ENCODE peak calls at places on chromosomes 13 and 19, in eight cellular contexts. O, Y, V, L, R, U, C and G are unnamed samples.

GRCh38 chr13:110331362-110331761 is 24.3 kb downstream of the COL4A2 start:
- DNase-seq in Y (no peak), C (no peak), L (no peak), U (no peak), O (peak), R (no peak), V (peak), G (no peak)

GRCh38 chr19:11166281-11167142 is 10.9 kb upstream of the SPC24 start:
- DNase-seq in Y (no peak), U (no peak), L (no peak), R (no peak), V (peak), O (no peak), C (no peak), G (no peak)

GRCh38 chr19:2719232-2719735 is 1.9 kb downstream of the DIRAS1 start:
- DNase-seq in C (no peak), L (no peak), Y (no peak), O (no peak), U (no peak), V (no peak), R (no peak), G (no peak)

GRCh38 chr13:113901231-113901630 is 37.4 kb upstream of the GAS6 start:
- DNase-seq in V (peak), O (peak), U (no peak), R (no peak), L (no peak), Y (no peak), C (no peak), G (no peak)

GRCh38 chr19:40305403-40305802 is 20.3 kb upstream of the AKT2 start:
- DNase-seq in C (peak), V (peak), L (peak), U (peak), Y (peak), O (peak), R (peak), G (peak)

GRCh38 chr19:50349277-50350057 is 16.0 kb downstream of the NAPSA start:
- DNase-seq in U (no peak), L (no peak), O (no peak), V (no peak), C (no peak), R (no peak), Y (no peak), G (no peak)

GRCh38 chr19:41774515-41774980 is 19.2 kb downstream of the CEACAM6 start:
- DNase-seq in L (no peak), U (no peak), Y (peak), O (no peak), C (no peak), R (peak), V (no peak), G (peak)

GRCh38 chr19:41186971-41187883 is 5.8 kb upstream of the CYP2S1 start:
- DNase-seq in L (no peak), O (no peak), C (no peak), V (no peak), R (no peak), U (no peak), Y (no peak), G (no peak)

GRCh38 chr13:107025991-107026390 is 458.1 kb upstream of the ARGLU1 start:
- DNase-seq in C (no peak), L (no peak), Y (no peak), U (no peak), O (peak), V (no peak), R (peak), G (peak)

GRCh38 chr13:33251131-33251629 is 34.4 kb downstream of the STARD13 start:
- DNase-seq in O (no peak), U (no peak), V (no peak), R (no peak), Y (no peak), C (no peak), L (no peak), G (peak)

GRCh38 chr19:5030822-5031221 is 61.9 kb downstream of the KDM4B start:
- DNase-seq in R (no peak), O (no peak), Y (no peak), V (no peak), L (no peak), C (no peak), U (no peak), G (no peak)

GRCh38 chr19:39433480-39434079 is 2.2 kb downstream of the RPS16 start:
- DNase-seq in Y (peak), C (no peak), R (no peak), U (no peak), L (no peak), O (no peak), V (no peak), G (no peak)

GRCh38 chr19:17762505-17763229 is 11.4 kb downstream of the FCHO1 start:
- DNase-seq in L (no peak), Y (peak), V (no peak), U (peak), R (no peak), C (no peak), O (no peak), G (no peak)

GRCh38 chr13:26515721-26516120 is 41.8 kb upstream of the WASF3 start:
- DNase-seq in U (peak), L (no peak), C (no peak), V (no peak), O (no peak), R (no peak), Y (no peak), G (no peak)

GRCh38 chr13:47279956-47280355 is 383.1 kb upstream of the HTR2A start:
- DNase-seq in O (no peak), V (no peak), C (no peak), L (no peak), R (no peak), U (no peak), Y (no peak), G (no peak)

GRCh38 chr19:10110076-10110971 is 1.2 kb upstream of the P2RY11 start:
- DNase-seq in U (no peak), Y (no peak), C (no peak), V (no peak), O (no peak), L (no peak), R (no peak), G (no peak)

GRCh38 chr19:35030257-35031071 is at the start of gene SCN1B:
- DNase-seq in R (peak), L (peak), O (peak), C (no peak), V (peak), Y (peak), U (peak), G (peak)

GRCh38 chr13:88979465-88980180 is 1308.5 kb downstream of the SLITRK5 start:
- DNase-seq in Y (no peak), C (no peak), U (no peak), O (no peak), L (no peak), R (no peak), V (no peak), G (no peak)

GRCh38 chr19:50467566-50467965 is 8.7 kb upstream of the EMC10 start:
- DNase-seq in O (no peak), R (no peak), C (no peak), V (no peak), L (no peak), U (no peak), Y (no peak), G (no peak)

GRCh38 chr19:15672580-15673175 is at the start of gene CYP4F12:
- DNase-seq in O (peak), Y (peak), R (peak), U (no peak), L (no peak), C (no peak), V (peak), G (peak)

GRCh38 chr19:4701557-4701956 is 22.1 kb downstream of the DPP9 start:
- DNase-seq in O (no peak), C (no peak), U (no peak), Y (no peak), V (no peak), L (no peak), R (peak), G (no peak)

GRCh38 chr13:57653229-57653994 is 21.9 kb downstream of the PCDH17 start:
- DNase-seq in O (no peak), U (no peak), V (no peak), Y (no peak), C (no peak), L (no peak), R (no peak), G (no peak)

GRCh38 chr13:101520672-101521071 is 68.2 kb downstream of the ITGBL1 start:
- DNase-seq in Y (no peak), L (no peak), V (no peak), O (no peak), C (no peak), R (no peak), U (peak), G (peak)

GRCh38 chr19:21699197-21699596 is 68.2 kb downstream of the ZNF100 start:
- DNase-seq in O (no peak), Y (no peak), U (no peak), R (no peak), V (no peak), L (no peak), C (no peak), G (no peak)

GRCh38 chr13:80029170-80029569 is 311.8 kb downstream of the SPRY2 start:
- DNase-seq in V (no peak), O (no peak), C (no peak), Y (no peak), R (no peak), U (no peak), L (no peak), G (no peak)

GRCh38 chr13:97879646-97880297 is 73.7 kb upstream of the IPO5 start:
- DNase-seq in R (no peak), C (no peak), U (no peak), L (no peak), O (no peak), V (no peak), Y (peak), G (peak)

GRCh38 chr13:46751811-46752635 is 44.9 kb downstream of the ESD start:
- DNase-seq in U (peak), Y (no peak), V (no peak), C (no peak), R (peak), O (no peak), L (peak), G (no peak)

GRCh38 chr13:83057119-83057518 is 825.2 kb downstream of the SLITRK1 start:
- DNase-seq in C (no peak), Y (no peak), V (no peak), L (no peak), U (no peak), R (no peak), O (no peak), G (no peak)

GRCh38 chr13:113806104-113806471 is 47.1 kb downstream of the TMEM255B start:
- DNase-seq in V (no peak), U (no peak), R (no peak), O (no peak), Y (no peak), L (no peak), C (no peak), G (no peak)

GRCh38 chr19:46736544-46737274 is 9.1 kb upstream of the FKRP start:
- DNase-seq in L (no peak), C (no peak), R (no peak), V (no peak), U (peak), O (no peak), Y (no peak), G (no peak)

GRCh38 chr19:4606921-4607678 is 32.2 kb upstream of the TNFAIP8L1 start:
- DNase-seq in C (no peak), O (no peak), U (peak), Y (no peak), R (no peak), L (no peak), V (peak), G (no peak)

GRCh38 chr13:41130356-41130755 is 2.2 kb downstream of the KBTBD6 start:
- DNase-seq in L (no peak), V (no peak), O (no peak), C (no peak), Y (no peak), U (no peak), R (no peak), G (no peak)

GRCh38 chr19:18332917-18333530 is 7.4 kb upstream of the PGPEP1 start:
- DNase-seq in R (no peak), O (no peak), C (no peak), V (no peak), L (no peak), U (no peak), Y (no peak), G (no peak)

GRCh38 chr13:59996461-59996860 is 167.3 kb downstream of the DIAPH3 start:
- DNase-seq in O (no peak), C (no peak), U (no peak), Y (no peak), R (no peak), L (no peak), V (no peak), G (no peak)

GRCh38 chr19:35868823-35869326 is 501 bp downstream of the APLP1 start:
- DNase-seq in V (no peak), R (no peak), U (no peak), C (no peak), O (no peak), Y (no peak), L (no peak), G (no peak)

GRCh38 chr19:35879770-35880317 is 11.5 kb downstream of the APLP1 start:
- DNase-seq in C (peak), V (peak), O (peak), L (no peak), U (peak), R (peak), Y (peak), G (peak)

GRCh38 chr19:15863272-15863671 is 34.6 kb downstream of the CYP4F2 start:
- DNase-seq in U (no peak), Y (no peak), C (no peak), O (peak), R (no peak), V (no peak), L (no peak), G (peak)

GRCh38 chr19:29105629-29106352 is 107.2 kb downstream of the UQCRFS1 start:
- DNase-seq in O (no peak), C (no peak), R (no peak), U (peak), L (no peak), Y (no peak), V (peak), G (no peak)

GRCh38 chr13:31374682-31375081 is 174.9 kb downstream of the B3GLCT start:
- DNase-seq in Y (no peak), R (no peak), V (no peak), L (no peak), C (no peak), U (peak), O (no peak), G (no peak)

GRCh38 chr13:31372454-31372853 is 172.7 kb downstream of the B3GLCT start:
- DNase-seq in O (no peak), C (no peak), U (no peak), V (no peak), L (no peak), Y (no peak), R (no peak), G (no peak)

GRCh38 chr13:31380728-31381127 is 181.0 kb downstream of the B3GLCT start:
- DNase-seq in Y (no peak), U (peak), V (no peak), O (no peak), C (no peak), R (no peak), L (no peak), G (no peak)

DNA sequence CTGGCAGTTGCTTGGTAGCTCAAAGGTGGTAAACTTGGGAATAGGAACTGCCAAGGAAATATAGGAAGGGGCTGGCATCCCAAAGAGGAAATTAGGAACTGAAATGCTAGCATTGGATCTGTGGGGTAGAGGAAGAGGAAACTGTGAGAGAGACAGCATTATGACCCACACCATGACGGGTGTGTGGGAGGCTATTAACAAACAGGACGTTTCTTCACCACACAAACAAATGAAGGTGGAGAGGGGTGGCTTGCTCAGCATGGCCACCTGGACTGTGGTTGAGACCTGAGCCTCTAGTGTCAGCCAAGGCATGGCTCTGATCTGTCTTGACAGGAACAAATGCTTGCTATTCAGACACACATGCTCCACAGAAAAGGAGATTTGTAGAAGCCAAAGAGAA is 178.2 kb downstream of the B3GLCT start:
- DNase-seq in U (no peak), Y (no peak), V (no peak), C (no peak), R (no peak), L (no peak), O (no peak), G (peak)
- H3K27ac ChIP-seq in U (no peak), Y (no peak), V (no peak), C (no peak), R (no peak), L (no peak), O (no peak), G (no peak)

DNA sequence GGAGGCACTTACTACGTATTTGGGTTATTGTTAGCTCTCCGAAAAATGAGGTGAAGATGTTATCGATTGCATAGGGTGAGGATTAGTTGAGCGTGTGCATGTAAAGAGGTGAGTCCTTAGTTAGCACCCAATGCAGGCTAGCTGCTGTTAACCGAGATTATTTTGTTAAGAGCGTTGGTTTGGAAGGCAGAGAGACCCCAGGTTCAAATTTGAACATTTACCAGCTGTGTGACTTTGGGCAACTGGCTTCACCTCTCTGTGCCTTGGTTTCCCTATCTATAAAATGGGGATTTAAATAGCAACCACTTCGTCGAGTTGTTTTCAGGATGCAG is 693 bp downstream of the SIPA1L3 start:
- DNase-seq in L (no peak), V (no peak), Y (no peak), O (no peak), C (no peak), U (no peak), R (no peak), G (no peak)
- H3K27ac ChIP-seq in L (peak), V (no peak), Y (peak), O (no peak), C (peak), U (no peak), R (no peak), G (peak)

GRCh38 chr13:30395192-30396158 is 26.8 kb upstream of the UBE2L5 start:
- DNase-seq in V (peak), L (peak), R (peak), U (peak), C (peak), Y (peak), O (peak), G (peak)
- H3K27ac ChIP-seq in V (peak), L (peak), R (peak), U (no peak), C (peak), Y (peak), O (peak), G (peak)

DNA sequence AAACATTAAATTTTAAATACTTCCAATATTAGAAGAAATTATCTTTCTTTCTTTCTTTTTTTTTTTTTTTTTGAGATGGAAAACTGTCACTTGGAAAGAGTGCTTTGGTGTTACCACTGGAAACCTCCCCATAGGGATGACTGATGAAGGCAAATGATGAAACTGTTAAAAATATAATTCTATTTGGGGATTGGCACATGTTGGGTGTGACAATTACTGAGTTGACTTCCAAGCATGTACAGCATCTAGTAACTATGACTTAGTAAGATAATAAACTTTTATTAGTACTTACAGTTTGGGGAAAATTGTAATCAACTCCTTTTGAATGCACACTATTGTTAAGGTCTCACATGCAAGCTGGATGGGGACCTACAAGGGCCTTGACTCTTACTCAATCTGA is 592.5 kb downstream of the KCTD12 start:
- DNase-seq in O (no peak), C (no peak), Y (peak), U (no peak), V (no peak), L (no peak), R (no peak), G (peak)
- H3K27ac ChIP-seq in O (peak), C (no peak), Y (no peak), U (no peak), V (no peak), L (no peak), R (no peak), G (peak)